ENCODE peak calls at places on chromosomes 7 and 10, in four cellular contexts. N is stomach, I is K562, E is ovary. J is an unnamed sample.

GRCh38 chr7:113752289-113752688 is 166.5 kb downstream of the PPP1R3A start:
- DNase-seq in E (no peak), I (no peak), N (no peak), J (no peak)

GRCh38 chr10:82759050-82759449 is 884.1 kb downstream of the NRG3 start:
- DNase-seq in I (no peak), E (no peak), N (no peak), J (no peak)

GRCh38 chr10:99758241-99758891 is 24.1 kb upstream of the ABCC2 start:
- DNase-seq in N (no peak), E (no peak), I (no peak), J (no peak)

GRCh38 chr7:7944619-7945282 is 23.8 kb upstream of the GLCCI1 start:
- DNase-seq in I (no peak), E (no peak), N (peak; percentile 32), J (no peak)

GRCh38 chr7:19114591-19114855 is 2.9 kb downstream of the TWIST1 start:
- DNase-seq in I (no peak), N (no peak), E (no peak), J (no peak)

GRCh38 chr7:21020667-21021066 is 234.0 kb upstream of the SP8 start:
- DNase-seq in N (no peak), I (no peak), E (no peak), J (no peak)

GRCh38 chr7:77351539-77352004 is 64.6 kb downstream of the GSAP start:
- DNase-seq in I (no peak), N (peak; percentile 30), E (no peak), J (no peak)

GRCh38 chr10:17244712-17245365 is 16.8 kb downstream of the VIM start:
- DNase-seq in N (no peak), I (peak; percentile 17), E (no peak), J (no peak)

GRCh38 chr10:110221721-110222261 is 14.4 kb downstream of the MXI1 start:
- DNase-seq in N (peak; percentile 75), E (peak; percentile 84), I (peak; percentile 77), J (peak; percentile 93)

GRCh38 chr7:82204694-82205093 is 238.9 kb downstream of the CACNA2D1 start:
- DNase-seq in N (no peak), E (no peak), I (no peak), J (peak; percentile 43)

GRCh38 chr10:60299961-60300883 is 89.5 kb downstream of the ANK3 start:
- DNase-seq in E (no peak), N (no peak), I (peak; percentile 72), J (no peak)

GRCh38 chr10:59033622-59034021 is 142.8 kb upstream of the PHYHIPL start:
- DNase-seq in I (no peak), N (no peak), E (no peak), J (no peak)

GRCh38 chr10:14560794-14561765 is 213.6 kb downstream of the FAM107B start:
- DNase-seq in I (no peak), E (no peak), N (no peak), J (no peak)

GRCh38 chr7:99042957-99043356 is 101.0 kb downstream of the SMURF1 start:
- DNase-seq in I (no peak), E (no peak), N (no peak), J (no peak)

GRCh38 chr7:141649137-141649864 is 52.7 kb downstream of the DENND11 start:
- DNase-seq in I (no peak), N (no peak), E (no peak), J (no peak)

GRCh38 chr7:129698516-129699418 is 87.2 kb downstream of the NRF1 start:
- DNase-seq in I (no peak), N (no peak), E (no peak), J (no peak)

GRCh38 chr7:23469961-23470250 is 385 bp downstream of the IGF2BP3 start:
- DNase-seq in N (no peak), I (no peak), E (no peak), J (no peak)

GRCh38 chr10:132328130-132328529 is 3.9 kb upstream of the LRRC27 start:
- DNase-seq in I (peak; percentile 30), N (no peak), E (no peak), J (no peak)

GRCh38 chr7:148156248-148156647 is 434.3 kb upstream of the C7orf33 start:
- DNase-seq in N (no peak), E (no peak), I (no peak), J (no peak)

GRCh38 chr10:13882112-13882711 is 295.4 kb downstream of the PRPF18 start:
- DNase-seq in N (no peak), E (no peak), I (no peak), J (peak; percentile 83)

GRCh38 chr7:92851732-92852131 is 15.4 kb upstream of the CDK6 start:
- DNase-seq in N (no peak), E (no peak), I (no peak), J (no peak)

GRCh38 chr7:155257482-155258232 is 40.0 kb upstream of the INSIG1 start:
- DNase-seq in E (peak; percentile 47), I (no peak), N (peak; percentile 68), J (peak; percentile 94)

GRCh38 chr7:138981332-138982203 is at the start of gene KIAA1549:
- DNase-seq in I (peak; percentile 91), N (peak; percentile 77), E (peak; percentile 80), J (peak; percentile 86)

GRCh38 chr7:112211348-112211907 is 4.9 kb downstream of the ZNF277 start:
- DNase-seq in E (no peak), I (no peak), N (no peak), J (no peak)

GRCh38 chr7:100215895-100216294 is 3.9 kb upstream of the PVRIG start:
- DNase-seq in N (peak; percentile 44), I (no peak), E (peak; percentile 60), J (no peak)

GRCh38 chr7:34463830-34464229 is 194.2 kb upstream of the NPSR1 start:
- DNase-seq in N (no peak), E (no peak), I (no peak), J (no peak)

GRCh38 chr7:2049111-2049781 is 183.5 kb downstream of the MAD1L1 start:
- DNase-seq in E (no peak), I (no peak), N (no peak), J (no peak)

GRCh38 chr7:47580811-47581331 is 1.0 kb downstream of the TNS3 start:
- DNase-seq in E (no peak), I (no peak), N (no peak), J (no peak)
- TF ChIP-seq POLR2A in E (no peak), I (no peak), N (no peak), J (no peak)

GRCh38 chr10:46231087-46231486 is 55.7 kb upstream of the ANTXRL start:
- DNase-seq in N (peak; percentile 20), I (no peak), E (peak; percentile 14), J (no peak)

GRCh38 chr10:46228076-46229071 is 58.4 kb upstream of the ANTXRL start:
- DNase-seq in E (peak; percentile 57), N (peak; percentile 74), I (peak; percentile 83), J (peak; percentile 65)

GRCh38 chr10:46230615-46231014 is 56.2 kb upstream of the ANTXRL start:
- DNase-seq in N (no peak), I (no peak), E (no peak), J (no peak)

GRCh38 chr10:46227571-46228075 is 59.2 kb upstream of the ANTXRL start:
- DNase-seq in I (no peak), N (peak; percentile 19), E (peak; percentile 5), J (peak; percentile 7)

DNA sequence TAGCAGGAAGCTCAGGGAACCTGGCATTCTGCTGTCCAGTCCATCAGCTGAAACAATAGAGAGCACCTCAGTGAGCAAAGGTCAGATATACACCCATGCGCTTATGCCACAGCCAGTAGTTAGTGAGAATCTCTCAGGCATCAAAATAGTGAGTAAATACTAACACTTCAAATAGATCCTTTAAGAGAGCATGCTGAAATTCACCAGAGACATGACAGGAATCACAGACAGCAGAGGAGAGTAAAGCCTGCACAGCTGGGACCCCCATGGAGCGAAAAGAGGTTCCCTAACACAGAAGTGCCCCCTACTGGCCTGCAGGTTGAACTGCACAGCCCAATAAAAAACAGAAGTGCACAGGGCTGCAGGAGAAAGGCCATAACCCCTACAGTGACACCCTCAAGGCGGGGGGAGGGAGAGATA is 57.6 kb upstream of the ANTXRL start:
- DNase-seq in I (peak; percentile 75), E (peak; percentile 7), N (peak; percentile 13), J (no peak)
- TF ChIP-seq CTCF in I (peak; percentile 75), E (no peak), N (peak; percentile 35), J (no peak)

DNA sequence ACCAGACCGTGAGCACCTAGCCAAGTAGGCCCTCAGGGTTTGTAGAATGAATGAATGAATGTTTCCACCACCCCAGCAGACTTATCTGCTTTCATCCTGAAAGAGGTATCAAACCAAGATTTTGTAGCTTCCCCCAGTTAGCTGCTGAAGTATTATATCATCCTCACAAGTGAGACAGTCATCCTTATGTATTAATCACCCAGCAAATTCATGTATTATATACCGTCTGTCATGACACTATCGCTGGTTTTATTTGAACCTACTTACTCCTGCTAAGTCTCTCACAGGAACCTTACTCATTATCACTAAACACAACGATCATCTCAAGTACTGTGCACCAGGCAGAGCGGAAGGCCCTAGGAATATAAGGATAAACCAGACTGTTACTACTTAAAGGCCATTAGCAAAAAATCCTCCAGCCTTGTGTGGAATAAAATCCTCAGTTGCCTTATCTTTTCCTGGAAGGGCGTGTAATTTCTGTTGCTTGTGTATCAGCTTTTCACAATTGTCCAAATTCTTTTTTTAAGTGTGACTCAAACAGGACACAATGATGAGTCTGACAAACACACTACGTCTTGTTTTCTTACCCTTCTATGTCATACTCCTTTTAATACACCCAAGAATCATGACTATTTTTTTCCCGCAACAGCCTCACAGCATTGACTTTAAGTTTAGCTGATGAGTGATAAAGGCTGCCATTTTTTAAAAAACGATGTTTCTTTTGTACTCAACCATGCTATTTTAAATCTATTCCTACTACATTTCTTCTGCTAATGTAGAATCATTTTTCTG is 176.1 kb upstream of the KLF14 start:
- DNase-seq in I (peak; percentile 40), E (no peak), N (no peak), J (no peak)
- TF ChIP-seq POLR2A in I (no peak), E (no peak), N (no peak), J (no peak)

GRCh38 chr10:125086716-125087115 is 73.6 kb downstream of the CTBP2 start:
- DNase-seq in N (peak; percentile 19), E (peak; percentile 34), I (no peak), J (no peak)

GRCh38 chr10:125087191-125087896 is 73.0 kb downstream of the CTBP2 start:
- DNase-seq in N (peak; percentile 25), E (peak; percentile 33), I (no peak), J (no peak)

GRCh38 chr10:125083576-125083920 is 76.8 kb downstream of the CTBP2 start:
- DNase-seq in E (peak; percentile 29), I (no peak), N (peak; percentile 55), J (no peak)

GRCh38 chr10:125084191-125085186 is 75.9 kb downstream of the CTBP2 start:
- DNase-seq in E (peak; percentile 80), I (peak; percentile 11), N (peak; percentile 89), J (no peak)

DNA sequence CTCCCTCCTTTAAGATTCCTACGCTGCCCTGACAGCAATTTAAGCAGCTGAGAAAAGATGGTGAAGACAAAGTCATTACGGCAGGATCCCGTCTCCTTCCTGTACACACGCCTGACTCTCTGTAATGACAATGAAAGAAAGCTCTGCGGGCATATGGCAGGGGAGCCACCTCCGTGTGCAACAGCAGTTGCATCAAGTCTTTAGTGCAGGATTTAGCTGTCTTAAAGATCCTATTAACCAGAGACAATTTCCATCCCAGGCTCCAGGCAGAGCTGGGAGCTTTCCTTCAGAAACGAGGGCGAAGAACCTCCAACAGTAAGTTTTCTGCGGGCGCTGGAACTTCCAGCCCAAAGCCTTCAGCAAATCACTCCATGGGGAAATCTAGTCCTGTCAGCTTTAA is 75.1 kb downstream of the CTBP2 start:
- DNase-seq in I (no peak), E (no peak), N (no peak), J (no peak)
- TF ChIP-seq CTCF in I (no peak), E (no peak), N (no peak), J (no peak)

GRCh38 chr7:6729492-6730342 is 23.0 kb upstream of the ZNF12 start:
- DNase-seq in E (peak; percentile 93), N (peak; percentile 93), I (peak; percentile 93), J (peak; percentile 98)
- TF ChIP-seq POLR2A in E (no peak), N (no peak), I (peak; percentile 82), J (no peak)

GRCh38 chr10:45000764-45001381 is at the start of gene ZNF22:
- DNase-seq in N (peak; percentile 68), I (peak; percentile 88), E (peak; percentile 86), J (no peak)
- TF ChIP-seq CTCF in N (no peak), I (peak; percentile 10), E (peak; percentile 32), J (no peak)

J was measured in lower leg skin.